ENCODE peak calls at places on chromosomes 7 and 10, in six cellular contexts. S, V, Y, X, N and M are unnamed samples.

GRCh38 chr10:132041340-132041739 is 24.4 kb upstream of the JAKMIP3 start:
- DNase-seq in S (no peak), V (no peak), Y (no peak), X (no peak), N (no peak), M (no peak)

GRCh38 chr7:91569702-91570457 is 305.6 kb downstream of the FZD1 start:
- DNase-seq in S (no peak), V (no peak), Y (no peak), X (no peak), N (no peak), M (no peak)

GRCh38 chr10:27240212-27240890 is at the start of gene ACBD5:
- DNase-seq in S (no peak), V (peak), Y (peak), X (peak), N (peak), M (peak)

GRCh38 chr7:145169908-145170307 is 334.1 kb upstream of the TPK1 start:
- DNase-seq in S (no peak), V (no peak), Y (no peak), X (peak), N (no peak), M (no peak)

GRCh38 chr7:117737882-117738281 is 135.4 kb downstream of the CTTNBP2 start:
- DNase-seq in S (no peak), V (no peak), Y (no peak), X (no peak), N (no peak), M (no peak)

GRCh38 chr7:152341914-152342236 is 93.9 kb downstream of the KMT2C start:
- DNase-seq in S (no peak), V (no peak), Y (no peak), X (no peak), N (no peak), M (no peak)

GRCh38 chr10:30185916-30186315 is 126.5 kb upstream of the JCAD start:
- DNase-seq in S (no peak), V (no peak), Y (peak), X (no peak), N (no peak), M (no peak)

GRCh38 chr7:82264752-82265305 is 178.7 kb downstream of the CACNA2D1 start:
- DNase-seq in S (no peak), V (no peak), Y (no peak), X (no peak), N (peak), M (no peak)

GRCh38 chr7:149713731-149714068 is 59.7 kb downstream of the ZNF467 start:
- DNase-seq in S (no peak), V (no peak), Y (no peak), X (no peak), N (no peak), M (no peak)

GRCh38 chr10:66349726-66350125 is 576.1 kb upstream of the LRRTM3 start:
- DNase-seq in S (no peak), V (no peak), Y (no peak), X (no peak), N (no peak), M (no peak)

GRCh38 chr10:6269953-6270867 is 67.5 kb downstream of the PFKFB3 start:
- DNase-seq in S (no peak), V (peak), Y (no peak), X (peak), N (no peak), M (no peak)

GRCh38 chr7:22667562-22668239 is 59.3 kb upstream of the IL6 start:
- DNase-seq in S (peak), V (no peak), Y (no peak), X (no peak), N (no peak), M (no peak)

GRCh38 chr7:6278749-6279310 is 6.4 kb upstream of the CYTH3 start:
- DNase-seq in S (no peak), V (no peak), Y (no peak), X (no peak), N (no peak), M (no peak)

GRCh38 chr7:41010967-41011366 is 691.9 kb downstream of the INHBA start:
- DNase-seq in S (no peak), V (no peak), Y (no peak), X (no peak), N (no peak), M (no peak)

GRCh38 chr7:76069238-76069638 is 21.3 kb downstream of the MDH2 start:
- DNase-seq in S (peak), V (peak), Y (peak), X (peak), N (peak), M (no peak)

DNA sequence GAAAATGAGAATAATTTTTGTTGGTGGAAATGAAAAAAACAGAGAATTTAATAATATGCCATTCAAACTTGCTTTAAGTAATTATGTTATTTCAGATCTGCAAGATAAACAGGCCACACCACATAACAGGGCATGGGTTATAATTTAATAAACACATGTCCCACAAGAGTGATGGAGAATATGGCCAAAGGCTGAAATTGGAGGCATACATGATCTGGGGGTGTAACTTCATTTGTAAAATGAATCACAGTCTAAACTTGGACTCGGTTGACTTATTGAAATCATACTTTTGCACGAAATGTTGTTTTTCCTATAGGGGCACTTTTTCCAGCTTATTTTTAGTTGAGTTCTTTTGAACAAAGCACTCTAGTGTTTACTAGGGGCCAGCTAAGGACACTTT is 151.6 kb downstream of the TMEM26 start:
- DNase-seq in S (no peak), V (no peak), Y (no peak), X (no peak), N (no peak), M (no peak)
- TF ChIP-seq CTCF in S (no peak), V (no peak), Y (no peak), X (no peak), N (no peak), M (no peak)

GRCh38 chr7:128210036-128210347 is 31.1 kb upstream of the LEP start:
- DNase-seq in S (no peak), V (no peak), Y (no peak), X (no peak), N (no peak), M (no peak)
- TF ChIP-seq CTCF in S (no peak), V (no peak), Y (no peak), X (no peak), N (no peak), M (no peak)

DNA sequence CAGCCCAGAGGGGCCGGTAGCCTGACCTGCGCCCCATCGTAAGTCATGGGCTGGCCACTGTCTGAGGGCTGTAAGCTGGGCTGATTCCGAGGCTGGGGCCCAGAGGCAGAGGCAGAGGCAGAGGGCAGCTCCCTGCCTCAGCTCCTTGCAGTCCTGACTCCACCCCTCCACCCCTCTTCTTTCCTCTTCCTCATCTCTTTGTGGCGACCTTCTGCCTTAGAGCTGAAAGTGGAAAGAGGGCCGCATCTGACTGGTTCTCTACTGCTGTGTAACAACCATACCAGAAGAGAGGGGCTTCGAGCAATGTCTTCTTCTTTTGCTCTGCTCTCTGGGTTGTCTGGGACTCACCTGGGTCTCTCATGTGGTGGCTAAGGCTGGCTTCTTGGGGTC is 179.1 kb downstream of the RPS24 start:
- DNase-seq in S (no peak), V (no peak), Y (no peak), X (peak), N (no peak), M (no peak)
- TF ChIP-seq CTCF in S (no peak), V (no peak), Y (no peak), X (no peak), N (no peak), M (no peak)

DNA sequence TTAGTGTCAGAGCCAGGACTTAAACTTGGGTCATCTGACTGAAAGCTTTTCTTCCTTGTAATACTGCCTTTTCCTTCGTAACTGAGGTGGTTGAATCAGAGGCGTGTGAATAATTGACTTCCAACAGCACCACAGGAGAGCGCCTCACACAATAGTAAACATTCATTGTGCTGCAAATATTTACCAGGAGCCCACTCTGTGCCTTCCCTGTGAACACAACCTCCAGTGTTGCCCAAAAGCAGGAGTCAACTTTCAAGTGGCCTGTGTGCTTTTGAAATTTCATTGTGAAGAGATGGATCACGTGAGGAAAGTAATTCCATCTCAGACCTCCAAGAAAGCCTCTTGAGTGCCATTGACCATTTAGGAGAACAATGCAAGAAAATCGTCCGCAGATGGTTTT is 60.2 kb downstream of the ADRA2A start:
- DNase-seq in S (no peak), V (no peak), Y (no peak), X (no peak), N (no peak), M (no peak)
- TF ChIP-seq CTCF in S (no peak), V (no peak), Y (no peak), X (no peak), N (no peak), M (no peak)

DNA sequence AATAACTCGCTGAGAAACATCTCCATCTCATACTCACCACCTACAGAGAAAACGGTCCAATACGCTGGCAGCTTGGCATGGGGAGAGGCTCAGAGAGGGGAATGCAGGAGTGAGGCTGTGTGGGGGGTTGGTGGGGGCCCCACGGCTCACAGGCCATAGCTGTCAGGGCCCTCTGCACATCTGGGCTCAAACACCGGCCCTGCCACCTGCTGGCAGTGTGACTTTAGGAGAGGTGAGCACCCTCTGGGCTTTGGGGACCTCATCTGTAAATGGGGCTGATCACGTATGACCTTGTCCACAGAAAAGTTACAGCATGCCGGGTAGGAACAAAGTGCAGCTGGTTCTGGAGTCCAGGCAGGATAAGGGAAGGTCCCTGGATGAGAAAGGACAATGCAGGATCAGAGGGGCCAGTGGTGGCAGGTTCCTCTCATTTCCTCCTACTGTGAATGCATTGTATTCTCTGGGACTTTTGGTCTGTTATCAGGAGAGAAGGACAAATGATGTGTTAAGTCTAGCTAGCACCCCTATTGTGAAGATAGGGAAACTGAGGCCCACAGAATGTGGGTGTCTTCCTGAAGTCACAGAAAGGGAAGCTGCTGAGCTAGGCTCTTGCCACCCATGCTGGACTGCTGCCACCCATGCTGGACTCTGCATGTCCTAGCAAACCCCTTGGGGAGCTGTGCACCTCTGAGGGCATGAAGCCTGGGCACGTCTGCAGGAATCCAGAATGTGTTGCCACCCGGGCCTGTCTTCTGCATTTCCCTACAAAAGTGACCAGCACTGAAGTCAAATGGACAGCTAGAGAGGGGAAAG is 404.6 kb downstream of the RPS24 start:
- DNase-seq in S (no peak), V (no peak), Y (no peak), X (peak), N (no peak), M (no peak)
- TF ChIP-seq CTCF in S (peak), V (no peak), Y (no peak), X (no peak), N (peak), M (no peak)

DNA sequence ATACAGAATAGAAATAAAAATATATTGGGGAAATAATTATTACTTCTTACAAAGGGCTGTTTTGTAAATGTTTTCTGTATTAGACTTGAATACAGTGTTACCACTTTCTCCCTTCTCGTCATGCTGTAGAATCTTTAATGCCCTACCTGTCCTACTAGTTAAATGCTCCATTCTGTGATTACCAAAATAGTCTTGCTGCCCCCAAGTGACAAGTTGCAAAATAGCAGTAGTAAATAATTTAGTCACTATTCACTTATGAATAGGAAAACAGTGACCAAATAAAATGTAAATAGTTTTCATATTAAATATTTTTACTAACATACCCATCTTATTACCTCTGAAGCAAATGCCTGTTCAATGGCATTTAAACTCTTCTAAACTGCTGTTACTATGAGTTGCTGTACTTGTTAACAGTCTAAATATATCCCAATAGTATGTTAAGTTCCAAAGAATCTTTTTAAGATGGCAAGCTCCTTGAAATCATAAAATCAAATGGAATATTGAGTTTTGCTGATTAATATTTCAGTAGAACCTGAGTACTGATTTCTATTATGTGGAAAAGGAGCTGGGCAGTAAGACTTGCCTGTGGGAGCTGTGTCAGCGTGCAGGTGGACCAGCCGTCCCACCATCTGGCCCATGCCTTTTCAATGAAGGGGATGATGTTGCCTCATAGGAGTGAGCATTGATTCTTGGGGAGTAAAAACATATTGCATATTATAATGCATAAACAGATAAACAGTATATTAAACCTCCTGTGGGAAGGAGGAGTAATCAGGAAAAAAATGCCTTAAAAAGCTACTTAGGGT is 18.1 kb upstream of the OIT3 start:
- DNase-seq in S (peak), V (no peak), Y (peak), X (peak), N (no peak), M (no peak)
- TF ChIP-seq CTCF in S (peak), V (peak), Y (peak), X (peak), N (no peak), M (peak)